ENCODE peak calls at places on chromosomes 12 and 14, in eight cellular contexts. One of them, this sample, is unnamed.

GRCh38 chr12:6937481-6938352 is 5.9 kb upstream of the RNU7-1 start:
- DNase-seq in lower lobe of right lung: peak; percentile 96
- DNase-seq in tibial artery: peak; percentile 96
- DNase-seq in naive thymus-derived CD4-positive, alpha-beta T cell: peak; percentile 92
- DNase-seq in small intestine: peak; percentile 96
- DNase-seq in DND-41: peak; percentile 95
- DNase-seq in CD4-positive, alpha-beta memory T cell: peak; percentile 94
- DNase-seq in AG04450: peak; percentile 84
- DNase-seq in this sample: peak; percentile 95

GRCh38 chr12:108410689-108411088 is 71.6 kb upstream of the CMKLR1 start:
- DNase-seq in small intestine: no peak
- DNase-seq in tibial artery: no peak
- DNase-seq in AG04450: no peak
- DNase-seq in lower lobe of right lung: no peak
- DNase-seq in DND-41: no peak
- DNase-seq in CD4-positive, alpha-beta memory T cell: no peak
- DNase-seq in naive thymus-derived CD4-positive, alpha-beta T cell: no peak
- DNase-seq in this sample: no peak

GRCh38 chr12:50690923-50691322 is 73.0 kb upstream of the ATF1 start:
- DNase-seq in DND-41: no peak
- DNase-seq in naive thymus-derived CD4-positive, alpha-beta T cell: no peak
- DNase-seq in lower lobe of right lung: no peak
- DNase-seq in CD4-positive, alpha-beta memory T cell: no peak
- DNase-seq in tibial artery: no peak
- DNase-seq in AG04450: no peak
- DNase-seq in small intestine: no peak
- DNase-seq in this sample: no peak

GRCh38 chr12:50641566-50641965 is 122.3 kb upstream of the ATF1 start:
- DNase-seq in small intestine: no peak
- DNase-seq in DND-41: no peak
- DNase-seq in AG04450: no peak
- DNase-seq in CD4-positive, alpha-beta memory T cell: no peak
- DNase-seq in tibial artery: no peak
- DNase-seq in naive thymus-derived CD4-positive, alpha-beta T cell: no peak
- DNase-seq in lower lobe of right lung: no peak
- DNase-seq in this sample: no peak

GRCh38 chr14:103221781-103222358 is 98.6 kb downstream of the TNFAIP2 start:
- DNase-seq in small intestine: no peak
- DNase-seq in DND-41: no peak
- DNase-seq in tibial artery: no peak
- DNase-seq in naive thymus-derived CD4-positive, alpha-beta T cell: no peak
- DNase-seq in lower lobe of right lung: no peak
- DNase-seq in AG04450: no peak
- DNase-seq in CD4-positive, alpha-beta memory T cell: no peak
- DNase-seq in this sample: no peak

GRCh38 chr14:93036652-93037341 is 78.9 kb downstream of the ITPK1 start:
- DNase-seq in AG04450: no peak
- DNase-seq in naive thymus-derived CD4-positive, alpha-beta T cell: no peak
- DNase-seq in lower lobe of right lung: no peak
- DNase-seq in DND-41: no peak
- DNase-seq in tibial artery: no peak
- DNase-seq in small intestine: no peak
- DNase-seq in CD4-positive, alpha-beta memory T cell: no peak
- DNase-seq in this sample: no peak

GRCh38 chr12:76587428-76588178 is 28.0 kb upstream of the OSBPL8 start:
- DNase-seq in lower lobe of right lung: no peak
- DNase-seq in naive thymus-derived CD4-positive, alpha-beta T cell: no peak
- DNase-seq in tibial artery: no peak
- DNase-seq in DND-41: no peak
- DNase-seq in AG04450: no peak
- DNase-seq in CD4-positive, alpha-beta memory T cell: no peak
- DNase-seq in small intestine: no peak
- DNase-seq in this sample: no peak

GRCh38 chr14:68495101-68495637 is 297.7 kb downstream of the ZFP36L1 start:
- DNase-seq in lower lobe of right lung: no peak
- DNase-seq in AG04450: no peak
- DNase-seq in DND-41: peak; percentile 13
- DNase-seq in CD4-positive, alpha-beta memory T cell: no peak
- DNase-seq in naive thymus-derived CD4-positive, alpha-beta T cell: no peak
- DNase-seq in small intestine: no peak
- DNase-seq in tibial artery: no peak
- DNase-seq in this sample: no peak

GRCh38 chr12:105334001-105334400 is 3.5 kb downstream of the C12orf75 start:
- DNase-seq in CD4-positive, alpha-beta memory T cell: no peak
- DNase-seq in AG04450: no peak
- DNase-seq in lower lobe of right lung: no peak
- DNase-seq in naive thymus-derived CD4-positive, alpha-beta T cell: no peak
- DNase-seq in tibial artery: no peak
- DNase-seq in DND-41: no peak
- DNase-seq in small intestine: no peak
- DNase-seq in this sample: no peak

GRCh38 chr14:104968153-104968527 is 10.0 kb downstream of the AHNAK2 start:
- DNase-seq in tibial artery: peak; percentile 96
- DNase-seq in naive thymus-derived CD4-positive, alpha-beta T cell: no peak
- DNase-seq in CD4-positive, alpha-beta memory T cell: no peak
- DNase-seq in AG04450: no peak
- DNase-seq in lower lobe of right lung: peak; percentile 65
- DNase-seq in DND-41: no peak
- DNase-seq in small intestine: no peak
- DNase-seq in this sample: no peak

GRCh38 chr12:125772403-125772802 is 707.2 kb downstream of the AACS start:
- DNase-seq in naive thymus-derived CD4-positive, alpha-beta T cell: no peak
- DNase-seq in small intestine: no peak
- DNase-seq in CD4-positive, alpha-beta memory T cell: no peak
- DNase-seq in tibial artery: no peak
- DNase-seq in lower lobe of right lung: no peak
- DNase-seq in AG04450: no peak
- DNase-seq in DND-41: no peak
- DNase-seq in this sample: no peak

GRCh38 chr12:125773033-125773432 is 707.8 kb downstream of the AACS start:
- DNase-seq in CD4-positive, alpha-beta memory T cell: no peak
- DNase-seq in small intestine: no peak
- DNase-seq in lower lobe of right lung: no peak
- DNase-seq in naive thymus-derived CD4-positive, alpha-beta T cell: no peak
- DNase-seq in DND-41: peak; percentile 44
- DNase-seq in AG04450: no peak
- DNase-seq in tibial artery: no peak
- DNase-seq in this sample: no peak

GRCh38 chr12:125776212-125776611 is 711.0 kb downstream of the AACS start:
- DNase-seq in DND-41: no peak
- DNase-seq in CD4-positive, alpha-beta memory T cell: no peak
- DNase-seq in AG04450: no peak
- DNase-seq in small intestine: no peak
- DNase-seq in naive thymus-derived CD4-positive, alpha-beta T cell: no peak
- DNase-seq in lower lobe of right lung: no peak
- DNase-seq in tibial artery: no peak
- DNase-seq in this sample: no peak

DNA sequence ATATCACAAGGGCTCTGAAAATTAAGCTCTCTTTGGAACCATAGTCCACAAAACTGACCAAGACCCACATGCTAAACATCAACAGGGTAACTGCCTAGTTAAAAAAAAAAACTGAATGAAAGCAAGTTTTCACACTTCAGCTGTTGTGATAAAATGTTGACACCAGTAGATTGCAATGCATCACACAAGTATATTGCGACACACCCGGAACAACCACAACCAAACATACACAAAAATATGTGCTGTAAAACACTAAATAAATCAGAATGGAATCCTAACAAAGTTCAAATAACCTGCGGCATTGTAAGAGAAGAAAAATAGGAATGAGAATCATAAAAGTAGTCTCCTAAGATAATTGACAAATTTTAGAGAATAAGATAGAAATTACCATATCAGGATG is 710.3 kb downstream of the AACS start:
- DNase-seq in tibial artery: no peak
- DNase-seq in lower lobe of right lung: no peak
- DNase-seq in small intestine: no peak
- DNase-seq in CD4-positive, alpha-beta memory T cell: no peak
- DNase-seq in naive thymus-derived CD4-positive, alpha-beta T cell: no peak
- DNase-seq in DND-41: no peak
- DNase-seq in AG04450: no peak
- DNase-seq in this sample: no peak
- H3K27ac ChIP-seq in tibial artery: no peak overlapping the region
- H3K27ac ChIP-seq in lower lobe of right lung: no peak overlapping the region
- H3K27ac ChIP-seq in small intestine: no peak overlapping the region
- H3K27ac ChIP-seq in CD4-positive, alpha-beta memory T cell: no peak overlapping the region
- H3K27ac ChIP-seq in naive thymus-derived CD4-positive, alpha-beta T cell: no peak overlapping the region
- H3K27ac ChIP-seq in DND-41: no peak overlapping the region
- H3K27ac ChIP-seq in AG04450: no peak overlapping the region
- H3K27ac ChIP-seq in this sample: no peak overlapping the region

GRCh38 chr12:124498178-124498869 is 69.1 kb downstream of the NCOR2 start:
- DNase-seq in CD4-positive, alpha-beta memory T cell: no peak
- DNase-seq in lower lobe of right lung: no peak
- DNase-seq in DND-41: no peak
- DNase-seq in naive thymus-derived CD4-positive, alpha-beta T cell: no peak
- DNase-seq in tibial artery: no peak
- DNase-seq in AG04450: no peak
- DNase-seq in small intestine: no peak
- DNase-seq in this sample: no peak
- H3K27ac ChIP-seq in CD4-positive, alpha-beta memory T cell: no peak overlapping the region
- H3K27ac ChIP-seq in lower lobe of right lung: peak overlapping the region; percentile 48
- H3K27ac ChIP-seq in DND-41: no peak overlapping the region
- H3K27ac ChIP-seq in naive thymus-derived CD4-positive, alpha-beta T cell: no peak overlapping the region
- H3K27ac ChIP-seq in tibial artery: peak overlapping the region; percentile 46
- H3K27ac ChIP-seq in AG04450: peak overlapping the region; percentile 92
- H3K27ac ChIP-seq in small intestine: no peak overlapping the region
- H3K27ac ChIP-seq in this sample: peak overlapping the region; percentile 62

DNA sequence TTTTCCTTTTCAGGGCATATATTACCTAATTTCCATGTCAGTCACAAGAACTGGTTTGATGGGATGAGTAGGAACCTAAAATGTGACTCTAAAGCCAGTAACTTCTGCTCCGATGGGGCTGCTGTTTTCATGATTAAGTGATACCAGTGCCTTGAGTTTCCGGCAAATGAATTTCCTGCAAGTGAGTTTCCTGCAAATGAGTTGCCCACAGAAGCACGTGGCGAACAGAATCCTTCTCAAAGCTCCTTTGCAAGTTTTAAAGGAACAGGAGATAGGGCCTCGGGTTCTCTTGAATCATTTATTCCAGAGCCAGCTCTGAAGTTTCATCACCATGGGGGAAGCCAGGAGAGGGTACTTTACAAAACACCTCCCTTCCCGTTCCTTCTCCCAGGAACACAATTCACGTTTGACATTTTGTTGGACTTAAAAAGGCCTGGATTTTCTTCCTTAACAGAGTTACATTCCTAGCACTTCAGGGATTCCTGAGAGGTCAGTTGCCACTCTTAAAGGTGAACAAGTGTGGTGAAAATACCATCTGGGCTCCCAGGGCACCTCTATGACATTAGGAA is 2.2 kb upstream of the PPTC7 start:
- DNase-seq in CD4-positive, alpha-beta memory T cell: no peak
- DNase-seq in DND-41: peak; percentile 61
- DNase-seq in naive thymus-derived CD4-positive, alpha-beta T cell: no peak
- DNase-seq in AG04450: no peak
- DNase-seq in lower lobe of right lung: no peak
- DNase-seq in small intestine: no peak
- DNase-seq in tibial artery: no peak
- DNase-seq in this sample: no peak
- H3K27ac ChIP-seq in CD4-positive, alpha-beta memory T cell: peak overlapping the region; percentile 33
- H3K27ac ChIP-seq in DND-41: peak overlapping the region; percentile 79
- H3K27ac ChIP-seq in naive thymus-derived CD4-positive, alpha-beta T cell: peak overlapping the region; percentile 97
- H3K27ac ChIP-seq in AG04450: no peak overlapping the region
- H3K27ac ChIP-seq in lower lobe of right lung: peak overlapping the region; percentile 94
- H3K27ac ChIP-seq in small intestine: no peak overlapping the region
- H3K27ac ChIP-seq in tibial artery: peak overlapping the region; percentile 65
- H3K27ac ChIP-seq in this sample: no peak overlapping the region

DNA sequence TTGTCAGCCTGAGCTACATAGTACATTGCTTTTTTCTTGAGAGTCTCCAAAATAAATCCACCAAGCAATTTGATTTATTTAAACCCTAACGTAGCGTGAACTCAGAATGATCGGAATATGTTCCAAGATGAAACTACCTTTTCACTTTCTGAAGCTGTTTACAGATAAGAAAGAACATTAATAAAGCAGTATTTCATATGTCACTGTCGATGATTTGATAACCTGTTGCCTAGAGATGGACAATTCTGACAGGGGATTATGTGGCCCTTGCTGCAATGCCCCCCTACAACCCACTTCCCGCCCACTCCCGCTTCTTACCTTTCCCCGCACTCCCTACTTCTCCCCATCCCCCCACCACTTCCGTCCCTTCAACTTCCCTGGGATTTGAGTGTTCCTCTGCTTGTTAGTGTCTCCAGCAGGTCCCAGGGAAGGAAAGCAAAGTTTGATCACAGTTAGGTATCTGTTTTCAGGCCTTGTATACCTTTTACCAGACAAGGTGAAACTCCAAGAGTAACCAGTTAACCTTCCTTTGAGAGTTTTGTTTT is 229.2 kb upstream of the HMGA2 start:
- DNase-seq in lower lobe of right lung: no peak
- DNase-seq in DND-41: no peak
- DNase-seq in naive thymus-derived CD4-positive, alpha-beta T cell: no peak
- DNase-seq in CD4-positive, alpha-beta memory T cell: no peak
- DNase-seq in AG04450: no peak
- DNase-seq in tibial artery: no peak
- DNase-seq in small intestine: no peak
- DNase-seq in this sample: no peak
- H3K27ac ChIP-seq in lower lobe of right lung: no peak overlapping the region
- H3K27ac ChIP-seq in DND-41: no peak overlapping the region
- H3K27ac ChIP-seq in naive thymus-derived CD4-positive, alpha-beta T cell: no peak overlapping the region
- H3K27ac ChIP-seq in CD4-positive, alpha-beta memory T cell: no peak overlapping the region
- H3K27ac ChIP-seq in AG04450: no peak overlapping the region
- H3K27ac ChIP-seq in tibial artery: no peak overlapping the region
- H3K27ac ChIP-seq in small intestine: no peak overlapping the region
- H3K27ac ChIP-seq in this sample: no peak overlapping the region

GRCh38 chr12:19428261-19428660 is 11.0 kb upstream of the AEBP2 start:
- DNase-seq in small intestine: no peak
- DNase-seq in lower lobe of right lung: no peak
- DNase-seq in naive thymus-derived CD4-positive, alpha-beta T cell: no peak
- DNase-seq in tibial artery: no peak
- DNase-seq in DND-41: peak; percentile 41
- DNase-seq in CD4-positive, alpha-beta memory T cell: no peak
- DNase-seq in AG04450: no peak
- DNase-seq in this sample: no peak
- H3K27ac ChIP-seq in small intestine: no peak overlapping the region
- H3K27ac ChIP-seq in lower lobe of right lung: no peak overlapping the region
- H3K27ac ChIP-seq in naive thymus-derived CD4-positive, alpha-beta T cell: no peak overlapping the region
- H3K27ac ChIP-seq in tibial artery: no peak overlapping the region
- H3K27ac ChIP-seq in DND-41: peak overlapping the region; percentile 48
- H3K27ac ChIP-seq in CD4-positive, alpha-beta memory T cell: no peak overlapping the region
- H3K27ac ChIP-seq in AG04450: no peak overlapping the region
- H3K27ac ChIP-seq in this sample: no peak overlapping the region

This sample was measured in coronary artery.